ENCODE peak calls at places on chromosomes 6 and 20, in five cellular contexts. P is upper lobe of left lung, N is breast epithelium, L is neural crest cell, D is ascending aorta. G is an unnamed sample.

GRCh38 chr6:364609-365540 is 26.7 kb upstream of the IRF4 start:
- DNase-seq in P (peak), N (no peak), L (no peak), D (no peak), G (no peak)

GRCh38 chr6:43873806-43874714 is 104.0 kb downstream of the VEGFA start:
- DNase-seq in P (no peak), N (peak), L (no peak), D (no peak), G (no peak)

GRCh38 chr6:29723666-29724588 is 693 bp downstream of the HLA-F start:
- DNase-seq in P (peak), N (peak), L (no peak), D (no peak), G (peak)

GRCh38 chr6:34792605-34793500 is 970 bp downstream of the BLTP3A start:
- DNase-seq in P (no peak), N (peak), L (peak), D (no peak), G (peak)

GRCh38 chr6:12229332-12229731 is 60.8 kb upstream of the EDN1 start:
- DNase-seq in P (no peak), N (no peak), L (no peak), D (no peak), G (no peak)

GRCh38 chr20:5658897-5659296 is 91.3 kb upstream of the SHLD1 start:
- DNase-seq in P (no peak), N (peak), L (peak), D (peak), G (no peak)

GRCh38 chr6:3382399-3383279 is 74.2 kb downstream of the SLC22A23 start:
- DNase-seq in P (no peak), N (no peak), L (no peak), D (no peak), G (no peak)

GRCh38 chr6:142416179-142416578 is 114.4 kb downstream of the ADGRG6 start:
- DNase-seq in P (no peak), N (no peak), L (no peak), D (no peak), G (no peak)

GRCh38 chr20:46406986-46407670 is 713 bp upstream of the ELMO2 start:
- DNase-seq in P (peak), N (peak), L (no peak), D (peak), G (peak)

GRCh38 chr6:39199976-39200375 is 29.3 kb downstream of the KCNK5 start:
- DNase-seq in P (no peak), N (no peak), L (no peak), D (no peak), G (no peak)

GRCh38 chr20:34514897-34515483 is 1.2 kb upstream of the DYNLRB1 start:
- DNase-seq in P (no peak), N (no peak), L (no peak), D (no peak), G (no peak)

GRCh38 chr6:128731249-128732165 is 151.4 kb upstream of the LAMA2 start:
- DNase-seq in P (no peak), N (no peak), L (peak), D (no peak), G (peak)

GRCh38 chr20:48523191-48523757 is 304.5 kb downstream of the PREX1 start:
- DNase-seq in P (no peak), N (no peak), L (peak), D (no peak), G (peak)

GRCh38 chr6:42135161-42135560 is 7.3 kb downstream of the C6orf132 start:
- DNase-seq in P (no peak), N (no peak), L (no peak), D (no peak), G (no peak)

GRCh38 chr6:42137192-42137753 is 5.1 kb downstream of the C6orf132 start:
- DNase-seq in P (no peak), N (peak), L (no peak), D (no peak), G (no peak)

GRCh38 chr6:42135722-42136121 is 6.7 kb downstream of the C6orf132 start:
- DNase-seq in P (no peak), N (no peak), L (no peak), D (no peak), G (no peak)

GRCh38 chr6:42138190-42138589 is 4.2 kb downstream of the C6orf132 start:
- DNase-seq in P (no peak), N (no peak), L (no peak), D (no peak), G (no peak)

DNA sequence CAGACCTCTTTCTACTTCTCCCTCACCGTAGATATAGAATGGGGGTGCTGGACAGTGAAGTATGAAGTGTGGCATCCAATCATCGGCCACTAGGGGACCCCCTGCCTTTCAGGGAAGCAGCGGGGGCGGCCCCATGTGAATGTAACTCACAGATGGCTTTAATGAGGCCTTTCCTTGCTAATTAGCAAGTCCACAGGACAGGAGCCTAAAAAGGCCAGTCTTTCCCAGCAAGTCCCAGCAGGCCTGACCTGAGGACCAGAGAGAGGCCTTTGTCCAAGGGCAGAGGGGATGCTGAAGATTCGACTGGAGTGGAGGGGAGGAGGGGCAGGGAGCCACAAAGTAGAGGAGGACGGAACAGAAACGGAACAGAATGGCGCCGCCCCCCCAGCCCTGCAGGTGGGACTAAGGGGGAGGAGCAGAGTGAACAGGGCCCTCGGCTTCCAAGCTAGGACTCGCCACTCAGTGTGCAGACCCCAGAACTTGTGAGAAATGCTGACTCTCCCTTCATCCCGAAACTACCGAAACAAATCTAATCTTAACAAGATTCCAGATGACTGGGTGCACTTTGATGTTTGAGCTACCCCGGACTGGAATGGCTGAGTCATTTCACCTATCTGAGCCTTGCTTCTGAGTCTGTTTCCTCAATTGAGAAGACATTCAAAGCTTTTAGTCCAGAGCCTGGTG is 5.8 kb downstream of the C6orf132 start:
- DNase-seq in P (no peak), N (no peak), L (peak), D (no peak), G (peak)
- TF ChIP-seq CTCF in P (no peak), N (no peak), L (peak), D (no peak), G (peak)

DNA sequence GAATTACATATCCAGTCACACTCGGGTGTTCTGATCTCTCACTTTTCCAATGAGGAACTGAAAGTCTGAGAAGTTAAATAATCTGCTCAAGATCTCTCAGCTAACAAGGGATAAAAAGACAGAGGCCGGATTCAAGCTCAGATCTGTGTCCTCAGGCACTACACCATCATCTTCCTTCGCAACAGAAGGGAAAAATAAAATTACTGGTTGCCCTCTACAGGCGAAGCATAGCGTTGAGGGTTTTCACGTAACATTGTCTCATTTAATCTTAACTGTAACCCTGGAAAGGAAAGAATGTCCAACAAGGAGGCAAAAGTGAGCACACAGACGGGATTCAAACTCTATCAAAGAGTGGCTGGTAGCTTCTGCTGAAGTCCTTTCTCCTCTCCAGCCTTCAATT is 67.8 kb upstream of the ANKEF1 start:
- DNase-seq in P (no peak), N (no peak), L (no peak), D (no peak), G (no peak)
- TF ChIP-seq CTCF in P (no peak), N (no peak), L (peak), D (no peak), G (peak)

GRCh38 chr6:120569689-120570088 is 764.6 kb downstream of the TBC1D32 start:
- DNase-seq in P (no peak), N (no peak), L (no peak), D (no peak), G (no peak)
- TF ChIP-seq CTCF in P (no peak), N (no peak), L (no peak), D (no peak), G (no peak)

GRCh38 chr20:39081255-39081654 is 119.1 kb downstream of the DHX35 start:
- DNase-seq in P (no peak), N (peak), L (peak), D (peak), G (peak)
- TF ChIP-seq CTCF in P (peak), N (peak), L (peak), D (peak), G (peak)

GRCh38 chr6:27753668-27754407 is 158.4 kb downstream of the OR2B2 start:
- DNase-seq in P (no peak), N (peak), L (peak), D (no peak), G (peak)
- TF ChIP-seq CTCF in P (no peak), N (no peak), L (peak), D (no peak), G (no peak)

GRCh38 chr6:63574554-63574900 is 2.2 kb downstream of the LOC128125822 start:
- DNase-seq in P (no peak), N (no peak), L (no peak), D (no peak), G (no peak)
- TF ChIP-seq CTCF in P (no peak), N (no peak), L (peak), D (no peak), G (peak)

GRCh38 chr6:110188791-110189190 is 8.6 kb downstream of the CDC40 start:
- DNase-seq in P (no peak), N (no peak), L (no peak), D (no peak), G (no peak)
- TF ChIP-seq CTCF in P (no peak), N (no peak), L (no peak), D (no peak), G (no peak)

DNA sequence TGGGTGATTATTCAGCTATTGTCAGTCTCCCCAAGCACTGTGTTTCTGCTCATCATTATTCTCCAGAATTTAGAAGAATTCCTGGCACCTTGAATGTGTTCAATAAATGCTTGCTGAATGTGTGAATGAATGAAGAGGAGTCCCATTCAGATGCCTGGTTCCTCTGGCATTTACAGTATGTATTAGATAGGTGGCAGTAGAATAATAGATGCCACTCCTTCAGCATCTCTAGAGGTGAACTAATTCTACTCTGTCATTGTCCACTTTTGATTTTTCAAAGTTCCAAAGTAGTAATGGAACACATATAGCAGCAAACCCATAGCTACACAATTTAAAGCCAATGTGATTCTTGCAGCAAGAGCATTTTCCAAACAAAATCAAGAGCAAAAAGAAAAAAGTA is 118.9 kb upstream of the CEP162 start:
- DNase-seq in P (no peak), N (no peak), L (no peak), D (no peak), G (no peak)
- TF ChIP-seq CTCF in P (no peak), N (no peak), L (no peak), D (no peak), G (no peak)

DNA sequence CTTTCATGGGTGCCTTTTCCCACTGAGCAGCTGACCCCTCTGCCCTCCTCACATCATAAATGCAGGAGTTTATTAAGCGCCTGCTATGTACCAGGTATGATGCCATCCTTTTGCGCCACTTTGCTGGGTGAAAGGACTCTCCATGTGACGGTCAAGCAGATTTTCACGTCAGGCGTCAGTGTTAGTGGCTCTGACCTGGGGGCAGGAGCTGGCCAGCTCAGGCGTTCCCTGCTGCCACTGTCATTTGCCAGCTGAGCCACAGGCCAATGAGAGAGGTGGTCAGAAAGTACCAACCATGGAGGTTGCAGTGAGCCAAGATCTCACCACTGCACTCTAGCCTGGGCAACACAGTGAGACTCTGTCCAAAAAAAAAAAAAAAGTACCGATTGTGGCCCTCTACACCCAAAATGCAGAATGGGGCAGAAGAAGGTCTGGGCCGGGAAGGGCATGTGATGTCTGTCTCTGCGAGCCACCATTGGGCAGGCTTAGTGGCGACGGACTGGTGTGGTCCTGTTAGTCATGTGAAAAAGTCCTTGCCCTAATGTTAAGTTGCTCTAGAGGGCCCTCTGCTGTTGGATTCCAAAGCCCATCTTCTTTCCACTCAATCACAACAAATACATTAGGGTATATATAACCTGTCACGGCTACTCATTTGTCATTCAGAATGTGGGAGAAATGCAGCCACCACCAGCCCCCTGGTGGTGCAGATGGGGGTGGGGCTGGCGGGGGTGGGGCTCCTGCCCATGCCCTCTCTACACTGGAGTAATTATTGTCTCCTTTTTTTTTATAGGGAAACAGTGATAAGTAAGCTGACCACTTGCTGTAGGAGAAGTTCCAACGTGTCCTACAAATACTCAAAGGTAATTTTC is 18.4 kb upstream of the SLC22A1 start:
- DNase-seq in P (no peak), N (no peak), L (peak), D (no peak), G (peak)
- TF ChIP-seq CTCF in P (no peak), N (no peak), L (peak), D (no peak), G (peak)

G was measured in endothelial cell.